ENCODE peak calls at places on chromosomes 13 and 19, in five cellular contexts. One of them, this sample, is unnamed.

GRCh38 chr13:23751195-23751594 is 138.0 kb downstream of the MIPEP start:
- DNase-seq in breast epithelium: no peak
- DNase-seq in Peyer's patch: no peak
- DNase-seq in heart left ventricle: no peak
- DNase-seq in uterus: no peak
- DNase-seq in this sample: no peak

GRCh38 chr13:96034662-96035061 is 18.5 kb downstream of the UGGT2 start:
- DNase-seq in breast epithelium: no peak
- DNase-seq in Peyer's patch: no peak
- DNase-seq in heart left ventricle: no peak
- DNase-seq in uterus: no peak
- DNase-seq in this sample: no peak

GRCh38 chr13:63088226-63088625 is 1672.6 kb upstream of the PCDH20 start:
- DNase-seq in breast epithelium: no peak
- DNase-seq in Peyer's patch: no peak
- DNase-seq in heart left ventricle: no peak
- DNase-seq in uterus: no peak
- DNase-seq in this sample: no peak

GRCh38 chr13:59444210-59444857 is 719.4 kb downstream of the DIAPH3 start:
- DNase-seq in breast epithelium: no peak
- DNase-seq in Peyer's patch: no peak
- DNase-seq in heart left ventricle: no peak
- DNase-seq in uterus: no peak
- DNase-seq in this sample: no peak

GRCh38 chr13:27406178-27406939 is 18.1 kb upstream of the GTF3A start:
- DNase-seq in breast epithelium: no peak
- DNase-seq in Peyer's patch: no peak
- DNase-seq in heart left ventricle: no peak
- DNase-seq in uterus: no peak
- DNase-seq in this sample: no peak

GRCh38 chr13:110706570-110707378 is 858 bp upstream of the CARS2 start:
- DNase-seq in breast epithelium: no peak
- DNase-seq in Peyer's patch: no peak
- DNase-seq in heart left ventricle: no peak
- DNase-seq in uterus: no peak
- DNase-seq in this sample: no peak

GRCh38 chr19:12766051-12766521 is 9.3 kb downstream of the HOOK2 start:
- DNase-seq in breast epithelium: peak
- DNase-seq in Peyer's patch: peak
- DNase-seq in heart left ventricle: peak
- DNase-seq in uterus: peak
- DNase-seq in this sample: peak

GRCh38 chr19:41452584-41453275 is 9.8 kb downstream of the ERICH4 start:
- DNase-seq in breast epithelium: no peak
- DNase-seq in Peyer's patch: no peak
- DNase-seq in heart left ventricle: no peak
- DNase-seq in uterus: no peak
- DNase-seq in this sample: no peak

GRCh38 chr19:1057185-1057857 is 9.6 kb upstream of the ARHGAP45 start:
- DNase-seq in breast epithelium: no peak
- DNase-seq in Peyer's patch: no peak
- DNase-seq in heart left ventricle: no peak
- DNase-seq in uterus: no peak
- DNase-seq in this sample: no peak

GRCh38 chr13:105997436-105998232 is 537.8 kb downstream of the EFNB2 start:
- DNase-seq in breast epithelium: no peak
- DNase-seq in Peyer's patch: no peak
- DNase-seq in heart left ventricle: no peak
- DNase-seq in uterus: no peak
- DNase-seq in this sample: no peak

GRCh38 chr13:28953714-28954113 is 133.6 kb downstream of the MTUS2 start:
- DNase-seq in breast epithelium: no peak
- DNase-seq in Peyer's patch: no peak
- DNase-seq in heart left ventricle: no peak
- DNase-seq in uterus: no peak
- DNase-seq in this sample: no peak

GRCh38 chr13:111976474-111977183 is 90.3 kb upstream of the SOX1 start:
- DNase-seq in breast epithelium: no peak
- DNase-seq in Peyer's patch: no peak
- DNase-seq in heart left ventricle: no peak
- DNase-seq in uterus: no peak
- DNase-seq in this sample: no peak

GRCh38 chr19:3243851-3244700 is 19.6 kb downstream of the CELF5 start:
- DNase-seq in breast epithelium: no peak
- DNase-seq in Peyer's patch: no peak
- DNase-seq in heart left ventricle: peak
- DNase-seq in uterus: no peak
- DNase-seq in this sample: peak

GRCh38 chr13:67857581-67858310 is 627.6 kb upstream of the PCDH9 start:
- DNase-seq in breast epithelium: no peak
- DNase-seq in Peyer's patch: no peak
- DNase-seq in heart left ventricle: no peak
- DNase-seq in uterus: no peak
- DNase-seq in this sample: peak

GRCh38 chr13:109787135-109787954 is 962 bp upstream of the IRS2 start:
- DNase-seq in breast epithelium: peak
- DNase-seq in Peyer's patch: no peak
- DNase-seq in heart left ventricle: peak
- DNase-seq in uterus: peak
- DNase-seq in this sample: peak

GRCh38 chr19:7917292-7918061 is 2.7 kb upstream of the SNAPC2 start:
- DNase-seq in breast epithelium: no peak
- DNase-seq in Peyer's patch: peak
- DNase-seq in heart left ventricle: peak
- DNase-seq in uterus: peak
- DNase-seq in this sample: peak

GRCh38 chr13:77619655-77620054 is 77.8 kb upstream of the SLAIN1 start:
- DNase-seq in breast epithelium: no peak
- DNase-seq in Peyer's patch: no peak
- DNase-seq in heart left ventricle: no peak
- DNase-seq in uterus: no peak
- DNase-seq in this sample: no peak

GRCh38 chr19:48308695-48309586 is 16.4 kb upstream of the EMP3 start:
- DNase-seq in breast epithelium: no peak
- DNase-seq in Peyer's patch: no peak
- DNase-seq in heart left ventricle: no peak
- DNase-seq in uterus: no peak
- DNase-seq in this sample: no peak

GRCh38 chr19:32876236-32876918 is 6.8 kb upstream of the SLC7A9 start:
- DNase-seq in breast epithelium: no peak
- DNase-seq in Peyer's patch: no peak
- DNase-seq in heart left ventricle: no peak
- DNase-seq in uterus: no peak
- DNase-seq in this sample: no peak

GRCh38 chr19:32819415-32820400 is 49.9 kb downstream of the SLC7A9 start:
- DNase-seq in breast epithelium: no peak
- DNase-seq in Peyer's patch: no peak
- DNase-seq in heart left ventricle: no peak
- DNase-seq in uterus: no peak
- DNase-seq in this sample: no peak

GRCh38 chr19:38264486-38265212 is at the start of gene SPINT2:
- DNase-seq in breast epithelium: no peak
- DNase-seq in Peyer's patch: no peak
- DNase-seq in heart left ventricle: no peak
- DNase-seq in uterus: no peak
- DNase-seq in this sample: no peak

GRCh38 chr19:11381535-11382369 is 2.4 kb downstream of the EPOR start:
- DNase-seq in breast epithelium: no peak
- DNase-seq in Peyer's patch: peak
- DNase-seq in heart left ventricle: peak
- DNase-seq in uterus: peak
- DNase-seq in this sample: peak

GRCh38 chr13:30985637-30986205 is 53.3 kb downstream of the TEX26 start:
- DNase-seq in breast epithelium: no peak
- DNase-seq in Peyer's patch: no peak
- DNase-seq in heart left ventricle: no peak
- DNase-seq in uterus: no peak
- DNase-seq in this sample: no peak

GRCh38 chr19:11554160-11554559 is 4.9 kb downstream of the ELOF1 start:
- DNase-seq in breast epithelium: no peak
- DNase-seq in Peyer's patch: peak
- DNase-seq in heart left ventricle: no peak
- DNase-seq in uterus: no peak
- DNase-seq in this sample: no peak

GRCh38 chr19:1254530-1255185 is 6.3 kb downstream of the MIDN start:
- DNase-seq in breast epithelium: no peak
- DNase-seq in Peyer's patch: no peak
- DNase-seq in heart left ventricle: peak
- DNase-seq in uterus: no peak
- DNase-seq in this sample: no peak

GRCh38 chr19:38949580-38950367 is 19.0 kb downstream of the MRPS12 start:
- DNase-seq in breast epithelium: peak
- DNase-seq in Peyer's patch: peak
- DNase-seq in heart left ventricle: peak
- DNase-seq in uterus: peak
- DNase-seq in this sample: peak

GRCh38 chr13:49936943-49937273 is 768 bp upstream of the SPRYD7 start:
- DNase-seq in breast epithelium: no peak
- DNase-seq in Peyer's patch: peak
- DNase-seq in heart left ventricle: no peak
- DNase-seq in uterus: no peak
- DNase-seq in this sample: no peak

GRCh38 chr19:34731019-34731829 is 2.8 kb upstream of the ZNF181 start:
- DNase-seq in breast epithelium: no peak
- DNase-seq in Peyer's patch: no peak
- DNase-seq in heart left ventricle: peak
- DNase-seq in uterus: peak
- DNase-seq in this sample: no peak

GRCh38 chr19:47045867-47046470 is 2.5 kb downstream of the TMEM160 start:
- DNase-seq in breast epithelium: no peak
- DNase-seq in Peyer's patch: no peak
- DNase-seq in heart left ventricle: peak
- DNase-seq in uterus: no peak
- DNase-seq in this sample: no peak

GRCh38 chr19:47044946-47045866 is 3.2 kb downstream of the TMEM160 start:
- DNase-seq in breast epithelium: no peak
- DNase-seq in Peyer's patch: no peak
- DNase-seq in heart left ventricle: no peak
- DNase-seq in uterus: no peak
- DNase-seq in this sample: no peak

GRCh38 chr19:47047272-47047930 is 1.0 kb downstream of the TMEM160 start:
- DNase-seq in breast epithelium: no peak
- DNase-seq in Peyer's patch: no peak
- DNase-seq in heart left ventricle: peak
- DNase-seq in uterus: no peak
- DNase-seq in this sample: no peak

GRCh38 chr19:47049307-47049700 is 880 bp upstream of the TMEM160 start:
- DNase-seq in breast epithelium: no peak
- DNase-seq in Peyer's patch: no peak
- DNase-seq in heart left ventricle: peak
- DNase-seq in uterus: no peak
- DNase-seq in this sample: no peak

GRCh38 chr19:47047931-47048399 is 459 bp downstream of the TMEM160 start:
- DNase-seq in breast epithelium: peak
- DNase-seq in Peyer's patch: peak
- DNase-seq in heart left ventricle: peak
- DNase-seq in uterus: peak
- DNase-seq in this sample: peak
- TF ChIP-seq POLR2A in breast epithelium: no peak
- TF ChIP-seq POLR2A in Peyer's patch: peak
- TF ChIP-seq POLR2A in heart left ventricle: no peak
- TF ChIP-seq POLR2A in uterus: peak
- TF ChIP-seq POLR2A in this sample: peak

GRCh38 chr19:35909684-35910035 is 1.6 kb upstream of the TYROBP start:
- DNase-seq in breast epithelium: no peak
- DNase-seq in Peyer's patch: no peak
- DNase-seq in heart left ventricle: no peak
- DNase-seq in uterus: no peak
- DNase-seq in this sample: no peak
- H3K27ac ChIP-seq in breast epithelium: peak
- H3K27ac ChIP-seq in Peyer's patch: peak
- H3K27ac ChIP-seq in heart left ventricle: no peak
- H3K27ac ChIP-seq in uterus: no peak
- H3K27ac ChIP-seq in this sample: no peak

DNA sequence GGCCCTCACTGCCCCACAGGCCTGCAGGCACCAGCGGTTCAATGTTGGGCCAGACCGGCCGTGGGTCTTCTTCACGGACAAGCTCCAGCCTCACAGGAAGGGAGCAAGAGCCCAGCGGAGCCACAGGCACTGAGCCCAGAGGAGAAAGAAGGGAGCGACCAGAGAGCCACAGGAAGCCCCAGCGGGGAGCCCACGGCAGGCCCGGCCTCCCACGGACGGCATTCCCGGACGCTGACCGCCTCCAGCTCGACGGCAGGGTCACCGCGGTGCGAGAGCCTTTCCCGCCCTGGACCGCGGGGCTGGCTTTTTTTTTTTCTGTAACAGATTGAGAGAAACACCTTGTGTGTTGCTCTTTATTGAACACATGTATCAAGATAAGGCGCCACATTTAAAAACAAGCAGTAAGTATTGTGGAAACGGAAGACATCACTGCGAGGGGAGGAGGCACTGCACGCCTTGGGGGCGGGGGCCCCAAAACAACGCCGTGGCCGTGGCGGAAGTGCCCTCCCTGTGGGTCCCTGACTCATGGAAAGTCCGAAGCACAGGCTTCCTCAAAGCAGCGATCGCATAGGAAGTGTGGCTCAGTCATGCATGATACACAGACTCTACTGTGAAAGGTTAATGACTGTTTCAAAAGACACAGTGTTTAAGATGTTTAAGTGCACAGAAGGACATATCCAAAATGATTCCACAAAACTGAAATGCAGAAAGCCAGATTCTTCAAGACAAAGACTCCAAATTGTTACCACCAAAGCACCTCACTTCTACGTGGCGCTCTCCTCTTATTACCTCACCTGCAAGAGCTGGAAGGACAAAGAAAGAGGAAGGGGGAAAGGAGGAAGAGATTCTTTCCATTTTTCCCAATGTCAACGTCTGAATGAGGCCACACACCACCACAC is 3.5 kb downstream of the RASA3 start:
- DNase-seq in breast epithelium: no peak
- DNase-seq in Peyer's patch: peak
- DNase-seq in heart left ventricle: peak
- DNase-seq in uterus: peak
- DNase-seq in this sample: peak
- TF ChIP-seq POLR2A in breast epithelium: no peak
- TF ChIP-seq POLR2A in Peyer's patch: peak
- TF ChIP-seq POLR2A in heart left ventricle: no peak
- TF ChIP-seq POLR2A in uterus: peak
- TF ChIP-seq POLR2A in this sample: no peak

DNA sequence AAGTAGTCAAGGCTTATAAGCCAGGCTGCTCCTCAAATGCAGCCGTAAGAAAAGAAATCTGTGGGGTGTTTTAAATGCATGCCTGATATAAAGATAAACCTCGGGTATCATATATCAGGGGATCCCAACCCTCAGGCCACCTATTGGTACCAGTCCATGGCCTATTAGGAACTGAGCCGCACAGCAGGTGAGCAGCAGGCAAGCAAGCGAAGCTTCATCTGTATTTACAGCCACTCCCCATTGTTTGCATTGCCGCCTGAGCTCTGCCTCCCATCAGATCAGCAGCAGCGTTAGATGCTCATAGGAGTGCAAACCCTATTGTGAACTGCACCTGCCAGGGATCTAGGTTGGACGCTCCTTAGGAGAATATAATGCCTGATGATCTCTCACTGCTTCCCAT is 233.5 kb upstream of the SERP2 start:
- DNase-seq in breast epithelium: no peak
- DNase-seq in Peyer's patch: no peak
- DNase-seq in heart left ventricle: no peak
- DNase-seq in uterus: no peak
- DNase-seq in this sample: no peak
- H3K27ac ChIP-seq in breast epithelium: no peak
- H3K27ac ChIP-seq in Peyer's patch: no peak
- H3K27ac ChIP-seq in heart left ventricle: no peak
- H3K27ac ChIP-seq in uterus: no peak
- H3K27ac ChIP-seq in this sample: no peak

This sample was measured in adrenal gland.